ENCODE peak calls at places on chromosomes 3 and 15, in five cellular contexts. F is mucosa of descending colon, B is mammary epithelial cell, H is breast epithelium, X is gastrocnemius medialis. J is an unnamed sample. For H3K9me3, the result is how much of the 10 kb centered on the place peaks cover.

GRCh38 chr3:53721187-53721946 is 124.9 kb downstream of the CHDH start:
- DNase-seq in B (peak), H (no peak), F (no peak), X (no peak), J (no peak)

GRCh38 chr3:42701371-42702065 is 1.1 kb downstream of the HHATL start:
- DNase-seq in X (peak), F (no peak), B (no peak), H (peak), J (peak)

GRCh38 chr3:135393159-135393558 is 572.4 kb upstream of the PPP2R3A start:
- DNase-seq in X (no peak), B (no peak), H (no peak), F (no peak), J (no peak)

GRCh38 chr3:13853978-13854296 is 25.9 kb downstream of the WNT7A start:
- DNase-seq in X (no peak), H (no peak), F (no peak), B (peak), J (no peak)

GRCh38 chr3:41467481-41467880 is 268.2 kb downstream of the CTNNB1 start:
- DNase-seq in F (no peak), H (no peak), X (no peak), B (no peak), J (no peak)

GRCh38 chr3:124676236-124676635 is 54.0 kb upstream of the UMPS start:
- DNase-seq in H (no peak), B (no peak), F (no peak), X (no peak), J (no peak)

GRCh38 chr3:59605318-59605717 is 555.5 kb upstream of the CFAP20DC start:
- DNase-seq in F (no peak), H (no peak), X (no peak), B (no peak), J (no peak)

GRCh38 chr15:92877000-92877399 is 23.1 kb upstream of the CHD2 start:
- DNase-seq in X (no peak), F (no peak), B (no peak), H (no peak), J (no peak)

GRCh38 chr15:41856262-41856661 is 17.6 kb downstream of the PLA2G4B start:
- DNase-seq in X (no peak), H (no peak), B (no peak), F (no peak), J (no peak)

GRCh38 chr15:58077427-58077826 is 11.9 kb upstream of the ALDH1A2 start:
- DNase-seq in B (peak), X (no peak), H (no peak), F (no peak), J (no peak)

GRCh38 chr3:190288836-190289235 is 33.4 kb downstream of the CLDN1 start:
- DNase-seq in X (no peak), F (no peak), H (no peak), B (peak), J (no peak)
- H3K9me3 ChIP-seq in X (under half), F (under half), H (under half), B (under half), J (under half)

GRCh38 chr3:7546219-7546618 is 685.3 kb downstream of the GRM7 start:
- DNase-seq in F (no peak), H (no peak), B (peak), X (no peak), J (no peak)
- TF ChIP-seq CTCF in F (no peak), H (peak), B (peak), X (no peak), J (no peak)

GRCh38 chr15:95699578-95699977 is 630.9 kb upstream of the NR2F2 start:
- DNase-seq in F (no peak), H (no peak), B (no peak), X (no peak), J (no peak)

GRCh38 chr15:95690631-95691340 is 639.7 kb upstream of the NR2F2 start:
- DNase-seq in B (peak), H (no peak), F (no peak), X (no peak), J (no peak)

GRCh38 chr15:95698971-95699370 is 631.5 kb upstream of the NR2F2 start:
- DNase-seq in B (no peak), F (no peak), H (no peak), X (no peak), J (no peak)

GRCh38 chr15:95698230-95698629 is 632.3 kb upstream of the NR2F2 start:
- DNase-seq in X (no peak), H (no peak), B (no peak), F (no peak), J (no peak)

GRCh38 chr15:95693917-95694316 is 636.6 kb upstream of the NR2F2 start:
- DNase-seq in B (no peak), H (no peak), X (no peak), F (no peak), J (no peak)
- H3K9me3 ChIP-seq in B (under half), H (under half), X (under half), F (under half), J (under half)

GRCh38 chr3:152646004-152646403 is 188.9 kb upstream of the P2RY1 start:
- DNase-seq in H (no peak), F (no peak), B (no peak), X (no peak), J (no peak)
- TF ChIP-seq CTCF in H (no peak), F (no peak), B (no peak), X (no peak), J (no peak)

GRCh38 chr3:138544546-138544945 is 49.5 kb downstream of the CEP70 start:
- DNase-seq in B (no peak), F (no peak), H (no peak), X (no peak), J (no peak)

GRCh38 chr3:138539352-138539751 is 54.7 kb downstream of the CEP70 start:
- DNase-seq in X (no peak), B (no peak), F (no peak), H (no peak), J (no peak)

GRCh38 chr3:138547342-138547975 is 46.6 kb downstream of the CEP70 start:
- DNase-seq in X (no peak), F (no peak), B (peak), H (no peak), J (no peak)

GRCh38 chr3:138542977-138543376 is 51.1 kb downstream of the CEP70 start:
- DNase-seq in X (no peak), F (no peak), H (no peak), B (no peak), J (no peak)
- H3K9me3 ChIP-seq in X (under half), F (under half), H (under half), B (under half), J (half or more)

GRCh38 chr3:61853912-61854311 is 292.5 kb downstream of the PTPRG start:
- DNase-seq in F (no peak), H (no peak), B (no peak), X (no peak), J (no peak)

GRCh38 chr3:61861410-61861809 is 300.0 kb downstream of the PTPRG start:
- DNase-seq in H (no peak), X (no peak), B (no peak), F (no peak), J (no peak)

GRCh38 chr3:61858054-61858453 is 296.7 kb downstream of the PTPRG start:
- DNase-seq in B (peak), F (no peak), X (no peak), H (no peak), J (no peak)

GRCh38 chr3:61855211-61855610 is 293.8 kb downstream of the PTPRG start:
- DNase-seq in X (no peak), B (no peak), F (no peak), H (no peak), J (no peak)

DNA sequence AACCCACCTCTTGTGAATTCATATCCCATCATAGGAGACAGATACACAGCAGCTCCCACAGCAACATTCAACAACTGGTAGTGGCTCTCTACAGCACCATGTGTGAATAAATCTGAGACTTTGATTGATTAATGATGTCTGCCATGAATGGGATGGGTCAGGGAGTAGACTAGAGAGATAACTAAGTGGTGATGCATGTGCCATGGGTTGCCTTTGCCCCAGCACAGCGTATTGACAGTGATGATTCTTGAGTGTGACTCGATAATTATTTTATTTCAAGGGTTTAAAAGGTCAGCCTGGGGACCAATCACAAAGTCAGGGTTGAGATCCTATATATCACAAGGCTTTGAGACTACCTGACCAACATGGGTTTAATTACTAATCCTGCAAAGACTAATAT is 295.9 kb downstream of the PTPRG start:
- DNase-seq in X (no peak), H (no peak), B (no peak), F (no peak), J (no peak)
- TF ChIP-seq CTCF in X (no peak), H (no peak), B (no peak), F (no peak), J (no peak)

DNA sequence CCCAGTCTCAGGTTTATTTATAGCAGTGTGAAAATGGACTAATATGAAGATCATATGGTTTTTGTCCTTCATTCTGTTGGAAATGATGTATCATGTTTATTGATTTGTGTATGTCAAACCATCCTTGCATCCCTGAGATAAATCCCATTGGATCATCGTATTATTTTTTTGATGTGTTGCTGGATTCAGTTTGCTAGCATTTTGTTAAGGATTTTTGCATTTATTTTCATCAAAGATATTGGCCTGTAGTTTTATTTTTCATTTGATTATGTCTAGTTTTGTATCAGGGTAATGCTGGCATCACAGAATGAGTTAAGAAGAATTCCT is 34.3 kb downstream of the FAIM start:
- DNase-seq in B (no peak), X (no peak), H (no peak), F (no peak), J (no peak)
- H3K9me3 ChIP-seq in B (under half), X (under half), H (under half), F (under half), J (under half)

DNA sequence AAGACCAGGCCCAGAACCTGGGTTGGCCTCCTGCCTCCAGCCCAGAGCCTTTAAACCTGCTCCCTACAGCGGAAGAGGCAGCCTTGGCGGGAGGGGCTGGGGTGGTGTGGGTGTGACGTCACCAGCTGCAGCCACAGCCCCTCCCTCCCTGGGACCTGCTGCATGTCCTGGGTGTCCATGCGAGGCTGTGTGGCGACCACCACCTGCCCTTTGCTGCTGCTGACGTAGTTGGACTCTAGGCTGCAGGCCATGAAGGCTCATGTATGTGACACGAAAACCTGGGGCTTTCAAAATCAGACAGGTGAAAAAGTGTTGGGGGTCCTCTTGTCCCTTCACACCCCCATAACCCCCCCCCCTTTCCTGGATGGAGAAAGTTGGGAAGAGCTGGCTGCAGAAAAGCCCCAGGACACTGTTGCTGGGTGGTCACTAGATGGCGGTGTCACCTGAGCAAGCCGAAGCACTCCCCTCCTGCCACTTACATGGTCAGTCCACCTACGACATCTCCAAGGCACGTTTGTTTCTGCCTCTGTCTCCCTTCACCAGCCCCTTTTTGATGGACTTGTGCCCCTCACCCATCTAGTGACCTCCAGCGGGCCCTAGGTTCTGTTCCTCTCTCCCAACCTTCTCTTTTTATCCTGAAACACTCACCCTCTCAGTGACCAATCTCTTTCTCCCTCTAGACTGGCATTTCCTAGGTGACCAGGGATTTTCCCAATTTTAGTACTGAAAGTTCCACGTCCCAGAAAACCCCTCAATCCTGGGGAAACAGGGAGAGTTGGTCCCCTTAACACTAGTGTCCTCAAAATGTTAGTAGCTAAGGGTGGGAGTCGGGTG is 35.2 kb downstream of the SLC6A20 start:
- DNase-seq in B (peak), H (peak), F (no peak), X (peak), J (no peak)
- TF ChIP-seq CTCF in B (peak), H (peak), F (peak), X (peak), J (peak)

GRCh38 chr15:47571241-47571640 is 146.1 kb upstream of the SEMA6D start:
- DNase-seq in H (no peak), X (no peak), F (no peak), B (no peak), J (no peak)
- H3K9me3 ChIP-seq in H (under half), X (under half), F (under half), B (under half), J (under half)

J was measured in left lung.